ENCODE peak calls at places on chromosomes 16 and 17, in nine cellular contexts. One of them, this sample, is unnamed.

GRCh38 chr17:76500074-76500744 is 1.0 kb downstream of the RHBDF2 start:
- DNase-seq in natural killer cell: no peak
- DNase-seq in PC-9: no peak
- DNase-seq in HEK293T: no peak
- DNase-seq in Kasumi-1: no peak
- DNase-seq in A549: no peak
- DNase-seq in activated CD4-positive, alpha-beta T cell treated with anti-CD3 and anti-CD28 coated beads, Interleukin-2, amount 10 ng/mL, durations not matched to agents 7 days and 5 days: no peak
- DNase-seq in CD8-positive, alpha-beta memory T cell: no peak
- DNase-seq in ascending aorta: no peak
- DNase-seq in this sample: no peak

GRCh38 chr16:68265078-68265925 is 976 bp downstream of the SLC7A6 start:
- DNase-seq in natural killer cell: no peak
- DNase-seq in PC-9: peak; percentile 99
- DNase-seq in HEK293T: peak; percentile 32
- DNase-seq in Kasumi-1: peak; percentile 82
- DNase-seq in A549: peak; percentile 84
- DNase-seq in activated CD4-positive, alpha-beta T cell treated with anti-CD3 and anti-CD28 coated beads, Interleukin-2, amount 10 ng/mL, durations not matched to agents 7 days and 5 days: peak; percentile 59
- DNase-seq in CD8-positive, alpha-beta memory T cell: peak; percentile 45
- DNase-seq in ascending aorta: peak; percentile 52
- DNase-seq in this sample: peak; percentile 98

GRCh38 chr17:66462010-66462409 is 159.6 kb downstream of the PRKCA start:
- DNase-seq in natural killer cell: no peak
- DNase-seq in PC-9: no peak
- DNase-seq in HEK293T: no peak
- DNase-seq in Kasumi-1: no peak
- DNase-seq in A549: no peak
- DNase-seq in activated CD4-positive, alpha-beta T cell treated with anti-CD3 and anti-CD28 coated beads, Interleukin-2, amount 10 ng/mL, durations not matched to agents 7 days and 5 days: no peak
- DNase-seq in CD8-positive, alpha-beta memory T cell: no peak
- DNase-seq in ascending aorta: no peak
- DNase-seq in this sample: no peak

GRCh38 chr16:68319185-68319908 is 8.5 kb downstream of the PRMT7 start:
- DNase-seq in natural killer cell: peak; percentile 26
- DNase-seq in PC-9: no peak
- DNase-seq in HEK293T: no peak
- DNase-seq in Kasumi-1: no peak
- DNase-seq in A549: no peak
- DNase-seq in activated CD4-positive, alpha-beta T cell treated with anti-CD3 and anti-CD28 coated beads, Interleukin-2, amount 10 ng/mL, durations not matched to agents 7 days and 5 days: no peak
- DNase-seq in CD8-positive, alpha-beta memory T cell: no peak
- DNase-seq in ascending aorta: no peak
- DNase-seq in this sample: no peak

GRCh38 chr17:57166803-57167202 is 81.8 kb downstream of the AKAP1 start:
- DNase-seq in natural killer cell: no peak
- DNase-seq in PC-9: peak; percentile 75
- DNase-seq in HEK293T: no peak
- DNase-seq in Kasumi-1: no peak
- DNase-seq in A549: no peak
- DNase-seq in activated CD4-positive, alpha-beta T cell treated with anti-CD3 and anti-CD28 coated beads, Interleukin-2, amount 10 ng/mL, durations not matched to agents 7 days and 5 days: no peak
- DNase-seq in CD8-positive, alpha-beta memory T cell: no peak
- DNase-seq in ascending aorta: no peak
- DNase-seq in this sample: peak; percentile 81

GRCh38 chr16:8959921-8960787 is 3.6 kb downstream of the USP7 start:
- DNase-seq in natural killer cell: no peak
- DNase-seq in PC-9: no peak
- DNase-seq in HEK293T: no peak
- DNase-seq in Kasumi-1: peak; percentile 33
- DNase-seq in A549: no peak
- DNase-seq in activated CD4-positive, alpha-beta T cell treated with anti-CD3 and anti-CD28 coated beads, Interleukin-2, amount 10 ng/mL, durations not matched to agents 7 days and 5 days: peak; percentile 38
- DNase-seq in CD8-positive, alpha-beta memory T cell: no peak
- DNase-seq in ascending aorta: no peak
- DNase-seq in this sample: no peak

GRCh38 chr17:59641799-59642484 is 22.2 kb downstream of the CLTC start:
- DNase-seq in natural killer cell: no peak
- DNase-seq in PC-9: peak; percentile 57
- DNase-seq in HEK293T: no peak
- DNase-seq in Kasumi-1: peak; percentile 93
- DNase-seq in A549: no peak
- DNase-seq in activated CD4-positive, alpha-beta T cell treated with anti-CD3 and anti-CD28 coated beads, Interleukin-2, amount 10 ng/mL, durations not matched to agents 7 days and 5 days: peak; percentile 32
- DNase-seq in CD8-positive, alpha-beta memory T cell: no peak
- DNase-seq in ascending aorta: no peak
- DNase-seq in this sample: no peak

GRCh38 chr17:15409721-15410247 is 57.6 kb downstream of the CDRT4 start:
- DNase-seq in natural killer cell: no peak
- DNase-seq in PC-9: no peak
- DNase-seq in HEK293T: no peak
- DNase-seq in Kasumi-1: no peak
- DNase-seq in A549: no peak
- DNase-seq in activated CD4-positive, alpha-beta T cell treated with anti-CD3 and anti-CD28 coated beads, Interleukin-2, amount 10 ng/mL, durations not matched to agents 7 days and 5 days: no peak
- DNase-seq in CD8-positive, alpha-beta memory T cell: no peak
- DNase-seq in ascending aorta: peak; percentile 15
- DNase-seq in this sample: peak; percentile 93

GRCh38 chr16:62760398-62760797 is 724.2 kb upstream of the CDH8 start:
- DNase-seq in natural killer cell: no peak
- DNase-seq in PC-9: no peak
- DNase-seq in HEK293T: no peak
- DNase-seq in Kasumi-1: no peak
- DNase-seq in A549: no peak
- DNase-seq in activated CD4-positive, alpha-beta T cell treated with anti-CD3 and anti-CD28 coated beads, Interleukin-2, amount 10 ng/mL, durations not matched to agents 7 days and 5 days: no peak
- DNase-seq in CD8-positive, alpha-beta memory T cell: no peak
- DNase-seq in ascending aorta: no peak
- DNase-seq in this sample: no peak

GRCh38 chr16:66930189-66930588 is 4.0 kb downstream of the CIAO2B start:
- DNase-seq in natural killer cell: no peak
- DNase-seq in PC-9: peak; percentile 96
- DNase-seq in HEK293T: no peak
- DNase-seq in Kasumi-1: no peak
- DNase-seq in A549: no peak
- DNase-seq in activated CD4-positive, alpha-beta T cell treated with anti-CD3 and anti-CD28 coated beads, Interleukin-2, amount 10 ng/mL, durations not matched to agents 7 days and 5 days: no peak
- DNase-seq in CD8-positive, alpha-beta memory T cell: no peak
- DNase-seq in ascending aorta: no peak
- DNase-seq in this sample: peak; percentile 65

GRCh38 chr17:64091571-64091970 is 38.4 kb downstream of the ERN1 start:
- DNase-seq in natural killer cell: no peak
- DNase-seq in PC-9: no peak
- DNase-seq in HEK293T: no peak
- DNase-seq in Kasumi-1: no peak
- DNase-seq in A549: no peak
- DNase-seq in activated CD4-positive, alpha-beta T cell treated with anti-CD3 and anti-CD28 coated beads, Interleukin-2, amount 10 ng/mL, durations not matched to agents 7 days and 5 days: no peak
- DNase-seq in CD8-positive, alpha-beta memory T cell: no peak
- DNase-seq in ascending aorta: no peak
- DNase-seq in this sample: no peak

GRCh38 chr17:81735181-81736102 is 23.4 kb downstream of the SLC25A10 start:
- DNase-seq in natural killer cell: no peak
- DNase-seq in PC-9: no peak
- DNase-seq in HEK293T: no peak
- DNase-seq in Kasumi-1: peak; percentile 91
- DNase-seq in A549: peak; percentile 63
- DNase-seq in activated CD4-positive, alpha-beta T cell treated with anti-CD3 and anti-CD28 coated beads, Interleukin-2, amount 10 ng/mL, durations not matched to agents 7 days and 5 days: no peak
- DNase-seq in CD8-positive, alpha-beta memory T cell: no peak
- DNase-seq in ascending aorta: no peak
- DNase-seq in this sample: peak; percentile 27

GRCh38 chr17:58710948-58711552 is 18.6 kb downstream of the RAD51C start:
- DNase-seq in natural killer cell: no peak
- DNase-seq in PC-9: no peak
- DNase-seq in HEK293T: peak; percentile 22
- DNase-seq in Kasumi-1: peak; percentile 63
- DNase-seq in A549: no peak
- DNase-seq in activated CD4-positive, alpha-beta T cell treated with anti-CD3 and anti-CD28 coated beads, Interleukin-2, amount 10 ng/mL, durations not matched to agents 7 days and 5 days: peak; percentile 65
- DNase-seq in CD8-positive, alpha-beta memory T cell: peak; percentile 3
- DNase-seq in ascending aorta: no peak
- DNase-seq in this sample: peak; percentile 53

GRCh38 chr17:47915667-47916242 is 19.7 kb downstream of the SP2 start:
- DNase-seq in natural killer cell: no peak
- DNase-seq in PC-9: no peak
- DNase-seq in HEK293T: no peak
- DNase-seq in Kasumi-1: no peak
- DNase-seq in A549: no peak
- DNase-seq in activated CD4-positive, alpha-beta T cell treated with anti-CD3 and anti-CD28 coated beads, Interleukin-2, amount 10 ng/mL, durations not matched to agents 7 days and 5 days: no peak
- DNase-seq in CD8-positive, alpha-beta memory T cell: no peak
- DNase-seq in ascending aorta: no peak
- DNase-seq in this sample: no peak

GRCh38 chr16:27199747-27200146 is 3.6 kb upstream of the KDM8 start:
- DNase-seq in natural killer cell: no peak
- DNase-seq in PC-9: no peak
- DNase-seq in HEK293T: no peak
- DNase-seq in Kasumi-1: no peak
- DNase-seq in A549: no peak
- DNase-seq in activated CD4-positive, alpha-beta T cell treated with anti-CD3 and anti-CD28 coated beads, Interleukin-2, amount 10 ng/mL, durations not matched to agents 7 days and 5 days: peak; percentile 67
- DNase-seq in CD8-positive, alpha-beta memory T cell: no peak
- DNase-seq in ascending aorta: no peak
- DNase-seq in this sample: no peak

GRCh38 chr17:50354198-50354597 is 8.3 kb downstream of the XYLT2 start:
- DNase-seq in natural killer cell: no peak
- DNase-seq in PC-9: no peak
- DNase-seq in HEK293T: no peak
- DNase-seq in Kasumi-1: no peak
- DNase-seq in A549: no peak
- DNase-seq in activated CD4-positive, alpha-beta T cell treated with anti-CD3 and anti-CD28 coated beads, Interleukin-2, amount 10 ng/mL, durations not matched to agents 7 days and 5 days: no peak
- DNase-seq in CD8-positive, alpha-beta memory T cell: no peak
- DNase-seq in ascending aorta: no peak
- DNase-seq in this sample: no peak

GRCh38 chr17:80106176-80106575 is 4.8 kb downstream of the GAA start:
- DNase-seq in natural killer cell: no peak
- DNase-seq in PC-9: no peak
- DNase-seq in HEK293T: no peak
- DNase-seq in Kasumi-1: no peak
- DNase-seq in A549: no peak
- DNase-seq in activated CD4-positive, alpha-beta T cell treated with anti-CD3 and anti-CD28 coated beads, Interleukin-2, amount 10 ng/mL, durations not matched to agents 7 days and 5 days: no peak
- DNase-seq in CD8-positive, alpha-beta memory T cell: no peak
- DNase-seq in ascending aorta: no peak
- DNase-seq in this sample: no peak

GRCh38 chr16:66159987-66160386 is 206.5 kb upstream of the CDH5 start:
- DNase-seq in natural killer cell: no peak
- DNase-seq in PC-9: no peak
- DNase-seq in HEK293T: no peak
- DNase-seq in Kasumi-1: no peak
- DNase-seq in A549: no peak
- DNase-seq in activated CD4-positive, alpha-beta T cell treated with anti-CD3 and anti-CD28 coated beads, Interleukin-2, amount 10 ng/mL, durations not matched to agents 7 days and 5 days: no peak
- DNase-seq in CD8-positive, alpha-beta memory T cell: no peak
- DNase-seq in ascending aorta: no peak
- DNase-seq in this sample: no peak

GRCh38 chr16:3170440-3171180 is 17.4 kb upstream of the OR1F1 start:
- DNase-seq in natural killer cell: no peak
- DNase-seq in PC-9: no peak
- DNase-seq in HEK293T: no peak
- DNase-seq in Kasumi-1: no peak
- DNase-seq in A549: no peak
- DNase-seq in activated CD4-positive, alpha-beta T cell treated with anti-CD3 and anti-CD28 coated beads, Interleukin-2, amount 10 ng/mL, durations not matched to agents 7 days and 5 days: peak; percentile 35
- DNase-seq in CD8-positive, alpha-beta memory T cell: no peak
- DNase-seq in ascending aorta: no peak
- DNase-seq in this sample: no peak

GRCh38 chr17:44378171-44378705 is 11.2 kb downstream of the ITGA2B start:
- DNase-seq in natural killer cell: no peak
- DNase-seq in PC-9: no peak
- DNase-seq in HEK293T: no peak
- DNase-seq in Kasumi-1: no peak
- DNase-seq in A549: no peak
- DNase-seq in activated CD4-positive, alpha-beta T cell treated with anti-CD3 and anti-CD28 coated beads, Interleukin-2, amount 10 ng/mL, durations not matched to agents 7 days and 5 days: no peak
- DNase-seq in CD8-positive, alpha-beta memory T cell: no peak
- DNase-seq in ascending aorta: no peak
- DNase-seq in this sample: no peak

GRCh38 chr16:53061256-53061655 is 6.5 kb downstream of the CHD9 start:
- DNase-seq in natural killer cell: no peak
- DNase-seq in PC-9: no peak
- DNase-seq in HEK293T: no peak
- DNase-seq in Kasumi-1: no peak
- DNase-seq in A549: no peak
- DNase-seq in activated CD4-positive, alpha-beta T cell treated with anti-CD3 and anti-CD28 coated beads, Interleukin-2, amount 10 ng/mL, durations not matched to agents 7 days and 5 days: no peak
- DNase-seq in CD8-positive, alpha-beta memory T cell: no peak
- DNase-seq in ascending aorta: no peak
- DNase-seq in this sample: no peak

GRCh38 chr17:39704821-39705551 is 5.1 kb downstream of the ERBB2 start:
- DNase-seq in natural killer cell: no peak
- DNase-seq in PC-9: no peak
- DNase-seq in HEK293T: no peak
- DNase-seq in Kasumi-1: no peak
- DNase-seq in A549: peak; percentile 38
- DNase-seq in activated CD4-positive, alpha-beta T cell treated with anti-CD3 and anti-CD28 coated beads, Interleukin-2, amount 10 ng/mL, durations not matched to agents 7 days and 5 days: no peak
- DNase-seq in CD8-positive, alpha-beta memory T cell: no peak
- DNase-seq in ascending aorta: no peak
- DNase-seq in this sample: peak; percentile 51

GRCh38 chr16:5065813-5066212 is at the start of gene C16orf89:
- DNase-seq in natural killer cell: no peak
- DNase-seq in PC-9: no peak
- DNase-seq in HEK293T: no peak
- DNase-seq in Kasumi-1: no peak
- DNase-seq in A549: no peak
- DNase-seq in activated CD4-positive, alpha-beta T cell treated with anti-CD3 and anti-CD28 coated beads, Interleukin-2, amount 10 ng/mL, durations not matched to agents 7 days and 5 days: no peak
- DNase-seq in CD8-positive, alpha-beta memory T cell: no peak
- DNase-seq in ascending aorta: no peak
- DNase-seq in this sample: no peak

GRCh38 chr17:46818319-46818928 is at the start of gene WNT3:
- DNase-seq in natural killer cell: no peak
- DNase-seq in PC-9: no peak
- DNase-seq in HEK293T: no peak
- DNase-seq in Kasumi-1: no peak
- DNase-seq in A549: no peak
- DNase-seq in activated CD4-positive, alpha-beta T cell treated with anti-CD3 and anti-CD28 coated beads, Interleukin-2, amount 10 ng/mL, durations not matched to agents 7 days and 5 days: peak; percentile 49
- DNase-seq in CD8-positive, alpha-beta memory T cell: peak; percentile 11
- DNase-seq in ascending aorta: no peak
- DNase-seq in this sample: no peak

GRCh38 chr16:79390481-79391051 is 210.0 kb downstream of the MAF start:
- DNase-seq in natural killer cell: no peak
- DNase-seq in PC-9: no peak
- DNase-seq in HEK293T: no peak
- DNase-seq in Kasumi-1: no peak
- DNase-seq in A549: no peak
- DNase-seq in activated CD4-positive, alpha-beta T cell treated with anti-CD3 and anti-CD28 coated beads, Interleukin-2, amount 10 ng/mL, durations not matched to agents 7 days and 5 days: no peak
- DNase-seq in CD8-positive, alpha-beta memory T cell: no peak
- DNase-seq in ascending aorta: no peak
- DNase-seq in this sample: no peak

GRCh38 chr17:48636177-48637018 is 10.2 kb upstream of the HOXB9 start:
- DNase-seq in natural killer cell: peak; percentile 69
- DNase-seq in PC-9: peak; percentile 59
- DNase-seq in HEK293T: peak; percentile 78
- DNase-seq in Kasumi-1: peak; percentile 86
- DNase-seq in A549: peak; percentile 95
- DNase-seq in activated CD4-positive, alpha-beta T cell treated with anti-CD3 and anti-CD28 coated beads, Interleukin-2, amount 10 ng/mL, durations not matched to agents 7 days and 5 days: peak; percentile 71
- DNase-seq in CD8-positive, alpha-beta memory T cell: peak; percentile 55
- DNase-seq in ascending aorta: no peak
- DNase-seq in this sample: peak; percentile 77

GRCh38 chr16:1794908-1795666 is 1.6 kb upstream of the IGFALS start:
- DNase-seq in natural killer cell: no peak
- DNase-seq in PC-9: no peak
- DNase-seq in HEK293T: no peak
- DNase-seq in Kasumi-1: no peak
- DNase-seq in A549: no peak
- DNase-seq in activated CD4-positive, alpha-beta T cell treated with anti-CD3 and anti-CD28 coated beads, Interleukin-2, amount 10 ng/mL, durations not matched to agents 7 days and 5 days: no peak
- DNase-seq in CD8-positive, alpha-beta memory T cell: no peak
- DNase-seq in ascending aorta: no peak
- DNase-seq in this sample: no peak